ENCODE peak calls at places on chromosome 12, in seven cellular contexts. One of them, this sample, is unnamed.

GRCh38 chr12:4214912-4215861 is 58.4 kb upstream of the CCND2 start:
- DNase-seq in aorta: peak; percentile 89
- DNase-seq in SJCRH30: peak; percentile 21
- DNase-seq in OCI-LY7: no peak
- DNase-seq in hepatocyte: no peak
- DNase-seq in endodermal cell: no peak
- DNase-seq in testis: peak; percentile 52
- DNase-seq in this sample: peak; percentile 8

GRCh38 chr12:85441025-85441424 is 161.0 kb downstream of the ALX1 start:
- DNase-seq in aorta: no peak
- DNase-seq in SJCRH30: no peak
- DNase-seq in OCI-LY7: no peak
- DNase-seq in hepatocyte: no peak
- DNase-seq in endodermal cell: no peak
- DNase-seq in testis: no peak
- DNase-seq in this sample: no peak

GRCh38 chr12:43637116-43637515 is 85.1 kb upstream of the ADAMTS20 start:
- DNase-seq in aorta: no peak
- DNase-seq in SJCRH30: no peak
- DNase-seq in OCI-LY7: no peak
- DNase-seq in hepatocyte: no peak
- DNase-seq in endodermal cell: no peak
- DNase-seq in testis: no peak
- DNase-seq in this sample: no peak

GRCh38 chr12:50112456-50113218 is 601 bp downstream of the COX14 start:
- DNase-seq in aorta: no peak
- DNase-seq in SJCRH30: peak; percentile 60
- DNase-seq in OCI-LY7: peak; percentile 36
- DNase-seq in hepatocyte: peak; percentile 60
- DNase-seq in endodermal cell: no peak
- DNase-seq in testis: peak; percentile 53
- DNase-seq in this sample: peak; percentile 59

GRCh38 chr12:6631549-6631961 is 4.2 kb downstream of the LPAR5 start:
- DNase-seq in aorta: no peak
- DNase-seq in SJCRH30: no peak
- DNase-seq in OCI-LY7: peak; percentile 54
- DNase-seq in hepatocyte: peak; percentile 55
- DNase-seq in endodermal cell: peak; percentile 51
- DNase-seq in testis: no peak
- DNase-seq in this sample: no peak

GRCh38 chr12:71746983-71747611 is 7.6 kb upstream of the RAB21 start:
- DNase-seq in aorta: no peak
- DNase-seq in SJCRH30: peak; percentile 15
- DNase-seq in OCI-LY7: peak; percentile 84
- DNase-seq in hepatocyte: peak; percentile 73
- DNase-seq in endodermal cell: peak; percentile 82
- DNase-seq in testis: peak; percentile 23
- DNase-seq in this sample: peak; percentile 16

GRCh38 chr12:111322336-111323250 is 46.3 kb downstream of the PHETA1 start:
- DNase-seq in aorta: no peak
- DNase-seq in SJCRH30: peak; percentile 37
- DNase-seq in OCI-LY7: no peak
- DNase-seq in hepatocyte: no peak
- DNase-seq in endodermal cell: no peak
- DNase-seq in testis: peak; percentile 32
- DNase-seq in this sample: peak; percentile 59

GRCh38 chr12:29614926-29615325 is 117.4 kb upstream of the OVCH1 start:
- DNase-seq in aorta: no peak
- DNase-seq in SJCRH30: no peak
- DNase-seq in OCI-LY7: no peak
- DNase-seq in hepatocyte: no peak
- DNase-seq in endodermal cell: no peak
- DNase-seq in testis: no peak
- DNase-seq in this sample: no peak

GRCh38 chr12:72346331-72346944 is 74.3 kb downstream of the TRHDE start:
- DNase-seq in aorta: no peak
- DNase-seq in SJCRH30: peak; percentile 67
- DNase-seq in OCI-LY7: peak; percentile 73
- DNase-seq in hepatocyte: peak; percentile 89
- DNase-seq in endodermal cell: peak; percentile 96
- DNase-seq in testis: peak; percentile 86
- DNase-seq in this sample: peak; percentile 29

GRCh38 chr12:121828826-121829225 is 25.0 kb downstream of the SETD1B start:
- DNase-seq in aorta: no peak
- DNase-seq in SJCRH30: no peak
- DNase-seq in OCI-LY7: no peak
- DNase-seq in hepatocyte: no peak
- DNase-seq in endodermal cell: peak; percentile 33
- DNase-seq in testis: no peak
- DNase-seq in this sample: no peak

GRCh38 chr12:121830588-121831265 is 26.9 kb downstream of the SETD1B start:
- DNase-seq in aorta: no peak
- DNase-seq in SJCRH30: no peak
- DNase-seq in OCI-LY7: no peak
- DNase-seq in hepatocyte: no peak
- DNase-seq in endodermal cell: no peak
- DNase-seq in testis: no peak
- DNase-seq in this sample: no peak

GRCh38 chr12:121828306-121828705 is 24.5 kb downstream of the SETD1B start:
- DNase-seq in aorta: no peak
- DNase-seq in SJCRH30: no peak
- DNase-seq in OCI-LY7: no peak
- DNase-seq in hepatocyte: no peak
- DNase-seq in endodermal cell: no peak
- DNase-seq in testis: no peak
- DNase-seq in this sample: no peak

GRCh38 chr12:121830134-121830533 is 26.3 kb downstream of the SETD1B start:
- DNase-seq in aorta: no peak
- DNase-seq in SJCRH30: no peak
- DNase-seq in OCI-LY7: no peak
- DNase-seq in hepatocyte: no peak
- DNase-seq in endodermal cell: no peak
- DNase-seq in testis: no peak
- DNase-seq in this sample: no peak

GRCh38 chr12:121829250-121829918 is 25.6 kb downstream of the SETD1B start:
- DNase-seq in aorta: no peak
- DNase-seq in SJCRH30: no peak
- DNase-seq in OCI-LY7: no peak
- DNase-seq in hepatocyte: no peak
- DNase-seq in endodermal cell: no peak
- DNase-seq in testis: no peak
- DNase-seq in this sample: no peak
- H3K36me3 ChIP-seq in aorta: no peaks in the 10 kb centered on the region
- H3K36me3 ChIP-seq in SJCRH30: peaks cover 9% of the 10 kb centered on the region
- H3K36me3 ChIP-seq in OCI-LY7: peaks cover 58% of the 10 kb centered on the region
- H3K36me3 ChIP-seq in hepatocyte: no peaks in the 10 kb centered on the region
- H3K36me3 ChIP-seq in endodermal cell: peaks cover 66% of the 10 kb centered on the region
- H3K36me3 ChIP-seq in testis: no peaks in the 10 kb centered on the region
- H3K36me3 ChIP-seq in this sample: peaks cover 55% of the 10 kb centered on the region

DNA sequence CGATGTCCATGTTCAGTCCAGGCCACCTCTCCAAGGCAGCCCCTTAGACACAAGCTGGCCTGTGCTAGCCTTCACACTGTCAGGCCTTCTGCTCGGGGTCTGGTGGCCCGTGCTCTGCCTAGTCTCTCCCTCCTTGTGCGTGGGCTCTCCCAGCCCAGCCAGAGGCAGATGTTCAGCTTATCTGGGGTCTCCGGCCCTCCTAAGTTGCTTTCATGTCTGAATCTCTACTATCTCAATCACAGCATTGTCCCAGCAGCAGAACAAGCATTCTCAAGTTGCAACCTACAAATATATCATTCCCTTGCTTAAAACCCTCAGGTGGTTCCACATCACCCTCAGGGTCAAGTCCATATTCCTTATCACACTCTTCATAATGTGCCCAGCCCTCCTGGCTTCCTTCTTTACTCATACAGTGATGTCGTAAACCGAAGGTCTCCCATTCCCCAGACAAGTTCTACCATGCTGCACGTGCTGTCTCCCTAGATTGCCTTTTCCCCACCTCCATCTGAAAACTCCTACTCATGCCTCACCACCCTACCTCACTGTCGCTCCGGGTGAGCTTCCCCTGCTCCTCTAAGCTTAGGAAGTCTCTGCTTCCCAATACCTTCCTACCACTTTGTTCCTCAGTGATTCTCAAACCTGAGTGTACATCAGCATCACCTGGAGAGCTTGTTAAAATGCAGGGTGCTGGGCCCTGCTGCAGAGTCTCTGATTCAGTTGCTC is 1.5 kb downstream of the KRT73 start:
- DNase-seq in aorta: no peak
- DNase-seq in SJCRH30: no peak
- DNase-seq in OCI-LY7: no peak
- DNase-seq in hepatocyte: no peak
- DNase-seq in endodermal cell: peak; percentile 34
- DNase-seq in testis: no peak
- DNase-seq in this sample: no peak
- H3K27ac ChIP-seq in aorta: no peak overlapping the region
- H3K27ac ChIP-seq in SJCRH30: no peak overlapping the region
- H3K27ac ChIP-seq in OCI-LY7: no peak overlapping the region
- H3K27ac ChIP-seq in hepatocyte: no peak overlapping the region
- H3K27ac ChIP-seq in endodermal cell: no peak overlapping the region
- H3K27ac ChIP-seq in testis: no peak overlapping the region
- H3K27ac ChIP-seq in this sample: no peak overlapping the region

GRCh38 chr12:109221277-109221931 is 87.7 kb downstream of the FOXN4 start:
- DNase-seq in aorta: no peak
- DNase-seq in SJCRH30: no peak
- DNase-seq in OCI-LY7: no peak
- DNase-seq in hepatocyte: no peak
- DNase-seq in endodermal cell: no peak
- DNase-seq in testis: no peak
- DNase-seq in this sample: no peak
- H3K36me3 ChIP-seq in aorta: no peaks in the 10 kb centered on the region
- H3K36me3 ChIP-seq in SJCRH30: no peaks in the 10 kb centered on the region
- H3K36me3 ChIP-seq in OCI-LY7: peaks cover 9% of the 10 kb centered on the region
- H3K36me3 ChIP-seq in hepatocyte: no peaks in the 10 kb centered on the region
- H3K36me3 ChIP-seq in endodermal cell: no peaks in the 10 kb centered on the region
- H3K36me3 ChIP-seq in testis: no peaks in the 10 kb centered on the region
- H3K36me3 ChIP-seq in this sample: peaks cover 73% of the 10 kb centered on the region

GRCh38 chr12:123520567-123521474 is 12.7 kb downstream of the RILPL1 start:
- DNase-seq in aorta: no peak
- DNase-seq in SJCRH30: no peak
- DNase-seq in OCI-LY7: no peak
- DNase-seq in hepatocyte: no peak
- DNase-seq in endodermal cell: no peak
- DNase-seq in testis: no peak
- DNase-seq in this sample: no peak
- H3K27ac ChIP-seq in aorta: no peak overlapping the region
- H3K27ac ChIP-seq in SJCRH30: no peak overlapping the region
- H3K27ac ChIP-seq in OCI-LY7: no peak overlapping the region
- H3K27ac ChIP-seq in hepatocyte: no peak overlapping the region
- H3K27ac ChIP-seq in endodermal cell: no peak overlapping the region
- H3K27ac ChIP-seq in testis: no peak overlapping the region
- H3K27ac ChIP-seq in this sample: peak overlapping the region; percentile 82

GRCh38 chr12:2823483-2823882 is 11.0 kb downstream of the ITFG2 start:
- DNase-seq in aorta: no peak
- DNase-seq in SJCRH30: no peak
- DNase-seq in OCI-LY7: no peak
- DNase-seq in hepatocyte: no peak
- DNase-seq in endodermal cell: no peak
- DNase-seq in testis: no peak
- DNase-seq in this sample: no peak

GRCh38 chr12:2826721-2827515 is 7.9 kb downstream of the NRIP2 start:
- DNase-seq in aorta: no peak
- DNase-seq in SJCRH30: peak; percentile 59
- DNase-seq in OCI-LY7: no peak
- DNase-seq in hepatocyte: no peak
- DNase-seq in endodermal cell: no peak
- DNase-seq in testis: no peak
- DNase-seq in this sample: no peak

GRCh38 chr12:2826036-2826435 is 8.8 kb downstream of the NRIP2 start:
- DNase-seq in aorta: no peak
- DNase-seq in SJCRH30: no peak
- DNase-seq in OCI-LY7: no peak
- DNase-seq in hepatocyte: no peak
- DNase-seq in endodermal cell: no peak
- DNase-seq in testis: no peak
- DNase-seq in this sample: no peak

GRCh38 chr12:2824541-2824940 is 10.3 kb downstream of the NRIP2 start:
- DNase-seq in aorta: no peak
- DNase-seq in SJCRH30: no peak
- DNase-seq in OCI-LY7: no peak
- DNase-seq in hepatocyte: no peak
- DNase-seq in endodermal cell: no peak
- DNase-seq in testis: no peak
- DNase-seq in this sample: no peak

GRCh38 chr12:2825133-2825532 is 9.7 kb downstream of the NRIP2 start:
- DNase-seq in aorta: no peak
- DNase-seq in SJCRH30: no peak
- DNase-seq in OCI-LY7: no peak
- DNase-seq in hepatocyte: no peak
- DNase-seq in endodermal cell: peak; percentile 79
- DNase-seq in testis: no peak
- DNase-seq in this sample: no peak
- H3K36me3 ChIP-seq in aorta: peaks cover 9% of the 10 kb centered on the region
- H3K36me3 ChIP-seq in SJCRH30: peaks cover 41% of the 10 kb centered on the region
- H3K36me3 ChIP-seq in OCI-LY7: peaks cover 88% of the 10 kb centered on the region
- H3K36me3 ChIP-seq in hepatocyte: no peaks in the 10 kb centered on the region
- H3K36me3 ChIP-seq in endodermal cell: peaks cover 66% of the 10 kb centered on the region
- H3K36me3 ChIP-seq in testis: no peaks in the 10 kb centered on the region
- H3K36me3 ChIP-seq in this sample: peaks cover 64% of the 10 kb centered on the region

GRCh38 chr12:25769076-25769945 is 189.2 kb upstream of the RASSF8 start:
- DNase-seq in aorta: no peak
- DNase-seq in SJCRH30: no peak
- DNase-seq in OCI-LY7: no peak
- DNase-seq in hepatocyte: peak; percentile 26
- DNase-seq in endodermal cell: no peak
- DNase-seq in testis: no peak
- DNase-seq in this sample: no peak
- H3K27ac ChIP-seq in aorta: no peak overlapping the region
- H3K27ac ChIP-seq in SJCRH30: no peak overlapping the region
- H3K27ac ChIP-seq in OCI-LY7: no peak overlapping the region
- H3K27ac ChIP-seq in hepatocyte: peak overlapping the region; percentile 24
- H3K27ac ChIP-seq in endodermal cell: no peak overlapping the region
- H3K27ac ChIP-seq in testis: no peak overlapping the region
- H3K27ac ChIP-seq in this sample: no peak overlapping the region

This sample was measured in thyroid gland.